ENCODE peak calls at places on chromosomes 7 and 10, in ten cellular contexts. M is NCI-H226; D is T-helper 1 cell; O is activated CD8-positive, alpha-beta memory T cell treated with anti-CD3 and anti-CD28 coated beads for 48 hours; K is AG08396; W is ELR; I is left lobe of liver; V is endothelial cell; T is gastrocnemius medialis; A is LoVo. B is an unnamed sample.

GRCh38 chr7:155644178-155644970 is at the start of gene RBM33:
- DNase-seq in M (peak), D (peak), O (peak), K (peak), W (peak), I (peak), V (peak), T (peak), A (peak), B (peak)

GRCh38 chr10:7411671-7412481 is 1.0 kb upstream of the SFMBT2 start:
- DNase-seq in M (no peak), D (no peak), O (no peak), K (no peak), W (no peak), I (peak), V (peak), T (peak), A (no peak), B (peak)

GRCh38 chr7:25758559-25758958 is 393.4 kb upstream of the NFE2L3 start:
- DNase-seq in M (no peak), D (no peak), O (no peak), K (no peak), W (no peak), I (no peak), V (no peak), T (no peak), A (no peak), B (no peak)

GRCh38 chr7:156942708-156943090 is 6.8 kb upstream of the NOM1 start:
- DNase-seq in M (no peak), D (no peak), O (no peak), K (no peak), W (no peak), I (no peak), V (no peak), T (no peak), A (no peak), B (peak)

GRCh38 chr7:82131224-82131623 is 312.4 kb downstream of the CACNA2D1 start:
- DNase-seq in M (no peak), D (no peak), O (no peak), K (no peak), W (no peak), I (no peak), V (no peak), T (no peak), A (no peak), B (no peak)

GRCh38 chr7:154915600-154915999 is 87.3 kb downstream of the PAXIP1 start:
- DNase-seq in M (no peak), D (no peak), O (no peak), K (no peak), W (no peak), I (no peak), V (no peak), T (no peak), A (no peak), B (no peak)

GRCh38 chr7:101255841-101256240 is 11.0 kb upstream of the FIS1 start:
- DNase-seq in M (no peak), D (no peak), O (no peak), K (no peak), W (peak), I (no peak), V (no peak), T (no peak), A (no peak), B (no peak)

GRCh38 chr7:18828333-18829100 is 288.9 kb downstream of the TWIST1 start:
- DNase-seq in M (peak), D (no peak), O (no peak), K (no peak), W (no peak), I (no peak), V (no peak), T (no peak), A (no peak), B (no peak)

GRCh38 chr7:102230593-102230992 is 56.1 kb upstream of the SH2B2 start:
- DNase-seq in M (no peak), D (no peak), O (no peak), K (peak), W (peak), I (no peak), V (no peak), T (no peak), A (no peak), B (no peak)

GRCh38 chr7:30799976-30800661 is 28.9 kb downstream of the MINDY4 start:
- DNase-seq in M (no peak), D (no peak), O (no peak), K (no peak), W (peak), I (no peak), V (no peak), T (no peak), A (no peak), B (no peak)

GRCh38 chr10:119412831-119413737 is 129.4 kb downstream of the RGS10 start:
- DNase-seq in M (no peak), D (no peak), O (no peak), K (peak), W (peak), I (no peak), V (no peak), T (no peak), A (no peak), B (no peak)

GRCh38 chr7:98185101-98185500 is 26.1 kb upstream of the BHLHA15 start:
- DNase-seq in M (no peak), D (no peak), O (no peak), K (no peak), W (no peak), I (no peak), V (no peak), T (no peak), A (no peak), B (no peak)

GRCh38 chr7:21300692-21301091 is 127.2 kb upstream of the SP4 start:
- DNase-seq in M (no peak), D (no peak), O (no peak), K (no peak), W (peak), I (no peak), V (no peak), T (no peak), A (no peak), B (no peak)

GRCh38 chr7:149849174-149849573 is 11.0 kb downstream of the ZNF862 start:
- DNase-seq in M (no peak), D (no peak), O (no peak), K (no peak), W (no peak), I (no peak), V (no peak), T (no peak), A (no peak), B (no peak)

GRCh38 chr7:119281181-119281846 is 991.7 kb upstream of the KCND2 start:
- DNase-seq in M (no peak), D (no peak), O (no peak), K (no peak), W (no peak), I (no peak), V (no peak), T (no peak), A (no peak), B (no peak)

GRCh38 chr7:20647908-20648776 is 32.7 kb downstream of the ABCB5 start:
- DNase-seq in M (peak), D (no peak), O (no peak), K (no peak), W (peak), I (no peak), V (peak), T (no peak), A (peak), B (no peak)

GRCh38 chr7:41107938-41108448 is 594.9 kb downstream of the INHBA start:
- DNase-seq in M (peak), D (no peak), O (no peak), K (no peak), W (peak), I (no peak), V (no peak), T (no peak), A (no peak), B (no peak)

GRCh38 chr7:11261470-11261869 is 287.8 kb downstream of the PHF14 start:
- DNase-seq in M (no peak), D (no peak), O (no peak), K (no peak), W (no peak), I (peak), V (no peak), T (no peak), A (peak), B (no peak)

GRCh38 chr10:77104459-77104980 is 533.1 kb downstream of the KCNMA1 start:
- DNase-seq in M (peak), D (no peak), O (no peak), K (peak), W (peak), I (no peak), V (no peak), T (peak), A (no peak), B (no peak)

GRCh38 chr10:115849197-115849596 is 423.8 kb downstream of the GFRA1 start:
- DNase-seq in M (peak), D (no peak), O (no peak), K (no peak), W (no peak), I (no peak), V (no peak), T (no peak), A (no peak), B (no peak)

GRCh38 chr10:123860856-123861255 is 30.8 kb downstream of the CPXM2 start:
- DNase-seq in M (no peak), D (no peak), O (no peak), K (no peak), W (no peak), I (peak), V (no peak), T (no peak), A (no peak), B (no peak)

GRCh38 chr10:60731134-60731883 is 47.0 kb upstream of the CDK1 start:
- DNase-seq in M (no peak), D (no peak), O (no peak), K (no peak), W (no peak), I (no peak), V (no peak), T (no peak), A (no peak), B (no peak)

GRCh38 chr10:71312840-71313789 is 5.9 kb upstream of the SLC29A3 start:
- DNase-seq in M (no peak), D (no peak), O (no peak), K (no peak), W (no peak), I (no peak), V (no peak), T (peak), A (no peak), B (no peak)

GRCh38 chr7:98165827-98166667 is 45.2 kb upstream of the BHLHA15 start:
- DNase-seq in M (no peak), D (no peak), O (no peak), K (peak), W (peak), I (peak), V (peak), T (no peak), A (peak), B (peak)

GRCh38 chr7:95545007-95545615 is 51.2 kb downstream of the PDK4 start:
- DNase-seq in M (peak), D (no peak), O (no peak), K (peak), W (peak), I (peak), V (peak), T (peak), A (peak), B (no peak)

B was measured in CD8-positive, alpha-beta T cell.